ENCODE peak calls at places on chromosome 21, in five cellular contexts. P, N, T, L and R are unnamed samples.

GRCh38 chr21:37368536-37369279 is 2.1 kb downstream of the DYRK1A start:
- DNase-seq in L (peak; percentile 73), N (peak; percentile 50), P (no peak), T (peak; percentile 19), R (no peak)

GRCh38 chr21:36437745-36438128 is 42.2 kb downstream of the CLDN14 start:
- DNase-seq in N (peak; percentile 74), P (no peak), L (no peak), T (no peak), R (no peak)

GRCh38 chr21:26519142-26519541 is 53.9 kb downstream of the CYYR1 start:
- DNase-seq in T (no peak), P (no peak), L (no peak), N (no peak), R (no peak)

GRCh38 chr21:26351661-26352060 is 181.1 kb upstream of the APP start:
- DNase-seq in P (no peak), N (no peak), L (no peak), T (no peak), R (no peak)

GRCh38 chr21:18914570-18914969 is 511.0 kb upstream of the TMPRSS15 start:
- DNase-seq in L (no peak), N (no peak), P (no peak), T (no peak), R (no peak)

GRCh38 chr21:43362306-43362927 is 64.5 kb downstream of the SIK1 start:
- DNase-seq in N (peak; percentile 64), P (no peak), T (peak; percentile 69), L (no peak), R (peak; percentile 83)

GRCh38 chr21:46092026-46092764 is 5.7 kb upstream of the COL6A2 start:
- DNase-seq in L (no peak), T (peak; percentile 62), P (peak; percentile 52), N (no peak), R (no peak)

GRCh38 chr21:19969156-19969555 is 1029.1 kb upstream of the NCAM2 start:
- DNase-seq in N (no peak), L (no peak), T (no peak), P (no peak), R (no peak)

GRCh38 chr21:36909901-36910561 is 56.4 kb downstream of the HLCS start:
- DNase-seq in P (no peak), T (peak; percentile 81), N (peak; percentile 86), L (peak; percentile 77), R (peak; percentile 8)

GRCh38 chr21:39325458-39325857 is 12.0 kb upstream of the BRWD1 start:
- DNase-seq in N (no peak), T (no peak), L (no peak), P (no peak), R (no peak)
- H3K4me1 ChIP-seq in N (no peaks in the 10 kb centered on the region), T (no peaks in the 10 kb centered on the region), L (peaks cover 6% of the 10 kb centered on the region), P (no peaks in the 10 kb centered on the region), R (no peaks in the 10 kb centered on the region)

GRCh38 chr21:31556662-31557061 is 102.8 kb upstream of the SOD1 start:
- DNase-seq in N (no peak), L (no peak), P (no peak), T (no peak), R (no peak)

GRCh38 chr21:31557421-31557955 is 102.0 kb upstream of the SOD1 start:
- DNase-seq in T (peak; percentile 30), N (no peak), P (no peak), L (no peak), R (peak; percentile 6)

GRCh38 chr21:31558839-31559367 is 100.6 kb upstream of the SOD1 start:
- DNase-seq in N (peak; percentile 79), P (no peak), L (peak; percentile 35), T (peak; percentile 96), R (peak; percentile 90)

GRCh38 chr21:31559368-31560119 is 99.9 kb upstream of the SOD1 start:
- DNase-seq in T (peak; percentile 95), N (peak; percentile 72), L (peak; percentile 64), P (no peak), R (peak; percentile 91)

GRCh38 chr21:31557956-31558838 is 101.3 kb upstream of the SOD1 start:
- DNase-seq in T (peak; percentile 64), P (no peak), L (no peak), N (no peak), R (peak; percentile 64)
- H3K27me3 ChIP-seq in T (peaks cover 32% of the 10 kb centered on the region), P (no peaks in the 10 kb centered on the region), L (peaks cover 10% of the 10 kb centered on the region), N (peaks cover 20% of the 10 kb centered on the region), R (no peaks in the 10 kb centered on the region)

GRCh38 chr21:17821121-17821520 is 2.0 kb upstream of the C21orf91 start:
- DNase-seq in T (no peak), L (no peak), N (no peak), P (no peak), R (no peak)
- H3K4me1 ChIP-seq in T (peaks cover 6% of the 10 kb centered on the region), L (peaks cover 12% of the 10 kb centered on the region), N (peaks cover 10% of the 10 kb centered on the region), P (peaks cover 24% of the 10 kb centered on the region), R (peaks cover 30% of the 10 kb centered on the region)

DNA sequence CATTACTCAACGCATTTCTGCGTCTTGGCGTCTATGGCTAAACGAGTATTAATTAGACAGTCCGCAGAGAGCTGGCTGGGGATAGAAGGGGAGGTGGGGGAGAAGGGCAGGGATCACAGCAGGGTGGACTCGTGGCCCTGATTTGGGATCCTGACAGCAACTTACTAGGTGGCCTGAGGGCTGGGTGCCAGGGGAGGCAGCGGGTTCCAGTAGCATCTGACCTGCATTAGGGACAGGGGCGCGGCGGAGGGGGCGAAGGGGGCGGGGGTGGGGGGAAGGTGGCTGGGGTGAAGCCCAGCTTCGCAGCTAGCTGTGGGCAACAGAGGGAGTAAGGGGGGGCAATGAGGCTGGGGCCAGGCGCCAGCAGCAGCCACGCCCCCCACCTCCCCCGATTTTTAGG is 1.0 kb upstream of the BACE2 start:
- DNase-seq in T (no peak), L (no peak), N (no peak), P (no peak), R (no peak)
- H3K27me3 ChIP-seq in T (no peaks in the 10 kb centered on the region), L (no peaks in the 10 kb centered on the region), N (no peaks in the 10 kb centered on the region), P (no peaks in the 10 kb centered on the region), R (peaks cover 12% of the 10 kb centered on the region)

DNA sequence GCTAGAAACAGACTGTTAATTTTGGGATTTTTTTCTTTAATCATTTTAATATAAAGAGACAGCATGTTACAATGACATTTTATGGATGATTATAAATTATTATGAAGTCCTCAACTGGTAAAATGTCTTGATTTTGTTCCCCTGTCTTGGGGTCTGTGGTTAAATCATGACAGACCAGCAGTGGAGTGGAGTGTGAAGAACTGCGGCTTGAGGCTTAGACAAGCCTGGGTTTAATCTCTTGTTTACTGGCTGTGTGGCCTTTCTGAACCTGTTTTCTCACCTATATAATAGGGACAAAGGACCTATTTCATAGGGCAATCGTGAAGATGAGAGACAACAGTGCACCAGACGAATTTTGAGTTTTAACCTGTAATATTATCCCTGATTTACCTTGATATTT is 1.8 kb upstream of the UMODL1 start:
- DNase-seq in L (no peak), P (no peak), N (no peak), T (no peak), R (no peak)
- H3K4me1 ChIP-seq in L (peaks cover 8% of the 10 kb centered on the region), P (no peaks in the 10 kb centered on the region), N (no peaks in the 10 kb centered on the region), T (no peaks in the 10 kb centered on the region), R (peaks cover 8% of the 10 kb centered on the region)

GRCh38 chr21:45002381-45003204 is 62.8 kb downstream of the SLX9 start:
- DNase-seq in L (no peak), P (no peak), T (no peak), N (no peak), R (no peak)

GRCh38 chr21:45001134-45002095 is 61.6 kb downstream of the SLX9 start:
- DNase-seq in T (no peak), L (no peak), P (no peak), N (peak; percentile 76), R (no peak)

GRCh38 chr21:45004059-45004422 is 64.2 kb downstream of the SLX9 start:
- DNase-seq in T (no peak), P (no peak), N (no peak), L (no peak), R (no peak)

GRCh38 chr21:45004481-45005263 is 64.8 kb downstream of the SLX9 start:
- DNase-seq in N (peak; percentile 42), P (no peak), T (peak; percentile 47), L (peak; percentile 23), R (no peak)

DNA sequence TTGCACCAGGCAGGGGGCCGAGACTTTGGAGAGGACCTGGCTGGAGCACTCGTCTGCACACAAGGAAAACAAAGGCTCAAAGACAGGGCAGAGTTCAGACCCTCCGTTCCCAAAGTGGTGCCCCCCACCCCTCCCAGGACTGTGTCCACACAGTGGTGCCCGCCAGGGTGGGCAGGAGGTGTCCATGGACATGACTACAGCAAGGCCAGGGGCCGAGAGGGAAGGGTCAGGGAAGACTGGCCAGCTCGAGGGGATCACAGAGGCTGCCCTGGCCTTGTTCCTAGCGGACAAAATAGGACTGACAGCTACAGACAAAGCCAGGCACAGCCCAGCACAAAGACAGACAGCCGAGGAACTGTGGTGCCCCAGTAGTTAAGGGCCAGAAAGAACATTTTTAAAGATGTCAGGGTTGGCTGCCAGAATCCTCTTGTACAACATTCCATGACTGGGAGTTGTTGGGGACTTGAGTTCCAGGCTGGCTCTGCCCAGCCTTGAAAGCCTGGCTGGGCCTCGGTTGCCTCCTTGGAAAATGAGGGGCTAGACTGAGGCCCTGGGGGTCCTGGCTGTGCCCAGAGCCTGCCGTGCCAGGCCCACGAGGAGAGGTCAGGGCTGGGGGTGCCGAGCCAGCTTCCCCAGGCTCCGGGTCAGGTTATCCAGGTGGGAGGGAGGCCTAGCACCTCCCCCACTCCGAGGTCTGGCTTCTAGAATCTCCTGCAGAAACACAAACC is 63.7 kb downstream of the SLX9 start:
- DNase-seq in L (no peak), P (no peak), N (no peak), T (no peak), R (no peak)
- H3K27me3 ChIP-seq in L (peaks cover 13% of the 10 kb centered on the region), P (no peaks in the 10 kb centered on the region), N (no peaks in the 10 kb centered on the region), T (no peaks in the 10 kb centered on the region), R (no peaks in the 10 kb centered on the region)

GRCh38 chr21:32888971-32889370 is 117.4 kb upstream of the PAXBP1 start:
- DNase-seq in N (no peak), P (no peak), T (no peak), L (no peak), R (no peak)
- H3K4me1 ChIP-seq in N (no peaks in the 10 kb centered on the region), P (no peaks in the 10 kb centered on the region), T (no peaks in the 10 kb centered on the region), L (no peaks in the 10 kb centered on the region), R (peaks cover 11% of the 10 kb centered on the region)